ENCODE peak calls at places on chromosomes 13 and 19, in five cellular contexts. A is K562, R is A549, N is GM12878, K is SK-N-SH. I is an unnamed sample.

GRCh38 chr13:36814465-36814864 is 4.6 kb upstream of the RFXAP start:
- DNase-seq in N (no peak), A (no peak), R (no peak), K (no peak), I (no peak)

GRCh38 chr13:102881819-102882686 is 36.2 kb downstream of the ERCC5 start:
- DNase-seq in A (no peak), N (no peak), R (no peak), K (no peak), I (no peak)

GRCh38 chr13:36870050-36870692 is 49.9 kb downstream of the SMAD9 start:
- DNase-seq in N (no peak), A (no peak), K (no peak), R (no peak), I (no peak)

GRCh38 chr19:1647664-1648155 is 4.7 kb downstream of the TCF3 start:
- DNase-seq in N (no peak), A (no peak), R (no peak), K (no peak), I (no peak)

GRCh38 chr13:77359171-77359570 is 32.3 kb upstream of the MYCBP2 start:
- DNase-seq in K (no peak), R (no peak), N (no peak), A (no peak), I (peak; percentile 1)

GRCh38 chr13:76737526-76737925 is 148.7 kb downstream of the KCTD12 start:
- DNase-seq in K (no peak), N (no peak), A (no peak), R (no peak), I (no peak)

GRCh38 chr19:49157445-49158224 is at the start of gene TRPM4:
- DNase-seq in N (no peak), K (peak; percentile 92), A (peak; percentile 92), R (peak; percentile 84), I (peak; percentile 61)

GRCh38 chr13:103161476-103161875 is 95.3 kb upstream of the SLC10A2 start:
- DNase-seq in N (no peak), K (no peak), R (no peak), A (no peak), I (no peak)

GRCh38 chr13:98419786-98420559 is 156.9 kb downstream of the STK24 start:
- DNase-seq in K (no peak), A (no peak), N (no peak), R (no peak), I (no peak)

GRCh38 chr13:65642301-65642700 is 1587.8 kb downstream of the PCDH9 start:
- DNase-seq in N (no peak), R (no peak), A (no peak), K (no peak), I (no peak)

GRCh38 chr13:65638572-65639168 is 1591.5 kb downstream of the PCDH9 start:
- DNase-seq in R (peak; percentile 29), K (peak; percentile 0), N (no peak), A (peak; percentile 8), I (peak; percentile 63)
- TF ChIP-seq RCOR1 in R (no peak), K (no peak), N (no peak), A (no peak), I (no peak)

GRCh38 chr13:111346281-111346680 is 25.8 kb downstream of the TEX29 start:
- DNase-seq in N (no peak), K (no peak), A (no peak), R (no peak), I (no peak)

GRCh38 chr13:111343186-111343805 is 22.9 kb downstream of the TEX29 start:
- DNase-seq in N (no peak), K (no peak), R (no peak), A (no peak), I (no peak)

GRCh38 chr13:111347438-111347837 is 27.0 kb downstream of the TEX29 start:
- DNase-seq in A (no peak), R (no peak), K (no peak), N (no peak), I (no peak)

GRCh38 chr13:111344471-111345191 is 24.2 kb downstream of the TEX29 start:
- DNase-seq in K (no peak), N (no peak), A (peak; percentile 15), R (peak; percentile 6), I (peak; percentile 92)

DNA sequence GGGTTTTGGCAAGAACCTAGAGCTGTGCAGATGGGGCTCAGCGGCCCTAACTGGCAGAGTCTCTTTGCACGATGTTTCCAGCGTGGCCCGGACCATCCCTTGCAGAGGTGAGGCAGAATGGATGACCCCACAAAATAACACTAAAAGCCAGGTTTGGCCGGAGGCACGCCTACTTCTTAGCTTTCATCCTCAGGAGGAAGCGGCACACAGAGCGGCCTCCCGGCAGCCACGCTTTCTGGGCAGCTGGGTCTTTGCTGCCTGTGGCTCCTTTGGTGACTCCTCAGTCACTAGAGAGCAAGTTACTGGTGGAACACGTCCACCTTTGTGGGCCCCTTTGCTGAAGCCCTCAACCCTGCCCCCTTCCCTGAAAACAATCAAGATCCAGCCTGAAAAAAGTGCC is 25.2 kb downstream of the TEX29 start:
- DNase-seq in N (no peak), R (no peak), K (no peak), A (no peak), I (no peak)
- TF ChIP-seq RFX5 in N (no peak), R (no peak), K (no peak), A (no peak), I (no peak)

GRCh38 chr13:43119206-43119605 is 95.8 kb downstream of the DNAJC15 start:
- DNase-seq in K (no peak), R (no peak), N (no peak), A (no peak), I (no peak)

GRCh38 chr13:43126420-43126819 is 103.0 kb downstream of the DNAJC15 start:
- DNase-seq in K (no peak), R (no peak), N (no peak), A (no peak), I (no peak)

GRCh38 chr13:43124495-43124894 is 101.1 kb downstream of the DNAJC15 start:
- DNase-seq in K (no peak), R (no peak), N (no peak), A (no peak), I (no peak)

GRCh38 chr13:43123856-43124255 is 100.5 kb downstream of the DNAJC15 start:
- DNase-seq in R (no peak), A (no peak), K (no peak), N (no peak), I (no peak)

GRCh38 chr13:43122706-43123268 is 99.4 kb downstream of the DNAJC15 start:
- DNase-seq in A (no peak), N (no peak), K (peak; percentile 49), R (no peak), I (no peak)
- H3K27ac ChIP-seq in A (no peak overlapping the region), N (no peak overlapping the region), K (no peak overlapping the region), R (no peak overlapping the region), I (no peak overlapping the region)

GRCh38 chr13:25218011-25218410 is 45.9 kb upstream of the AMER2 start:
- DNase-seq in N (no peak), A (no peak), R (no peak), K (no peak), I (no peak)

GRCh38 chr13:25214371-25215252 is 42.5 kb upstream of the AMER2 start:
- DNase-seq in N (no peak), R (peak; percentile 2), K (no peak), A (no peak), I (peak; percentile 21)

GRCh38 chr13:25213716-25214115 is 41.6 kb upstream of the AMER2 start:
- DNase-seq in K (no peak), R (no peak), A (no peak), N (no peak), I (no peak)

GRCh38 chr13:25217023-25217909 is 45.2 kb upstream of the AMER2 start:
- DNase-seq in K (no peak), R (peak; percentile 12), N (no peak), A (no peak), I (peak; percentile 70)

GRCh38 chr13:25215253-25215575 is 43.1 kb upstream of the AMER2 start:
- DNase-seq in A (no peak), R (no peak), K (no peak), N (no peak), I (no peak)
- TF ChIP-seq RCOR1 in A (no peak), R (no peak), K (no peak), N (no peak), I (no peak)

DNA sequence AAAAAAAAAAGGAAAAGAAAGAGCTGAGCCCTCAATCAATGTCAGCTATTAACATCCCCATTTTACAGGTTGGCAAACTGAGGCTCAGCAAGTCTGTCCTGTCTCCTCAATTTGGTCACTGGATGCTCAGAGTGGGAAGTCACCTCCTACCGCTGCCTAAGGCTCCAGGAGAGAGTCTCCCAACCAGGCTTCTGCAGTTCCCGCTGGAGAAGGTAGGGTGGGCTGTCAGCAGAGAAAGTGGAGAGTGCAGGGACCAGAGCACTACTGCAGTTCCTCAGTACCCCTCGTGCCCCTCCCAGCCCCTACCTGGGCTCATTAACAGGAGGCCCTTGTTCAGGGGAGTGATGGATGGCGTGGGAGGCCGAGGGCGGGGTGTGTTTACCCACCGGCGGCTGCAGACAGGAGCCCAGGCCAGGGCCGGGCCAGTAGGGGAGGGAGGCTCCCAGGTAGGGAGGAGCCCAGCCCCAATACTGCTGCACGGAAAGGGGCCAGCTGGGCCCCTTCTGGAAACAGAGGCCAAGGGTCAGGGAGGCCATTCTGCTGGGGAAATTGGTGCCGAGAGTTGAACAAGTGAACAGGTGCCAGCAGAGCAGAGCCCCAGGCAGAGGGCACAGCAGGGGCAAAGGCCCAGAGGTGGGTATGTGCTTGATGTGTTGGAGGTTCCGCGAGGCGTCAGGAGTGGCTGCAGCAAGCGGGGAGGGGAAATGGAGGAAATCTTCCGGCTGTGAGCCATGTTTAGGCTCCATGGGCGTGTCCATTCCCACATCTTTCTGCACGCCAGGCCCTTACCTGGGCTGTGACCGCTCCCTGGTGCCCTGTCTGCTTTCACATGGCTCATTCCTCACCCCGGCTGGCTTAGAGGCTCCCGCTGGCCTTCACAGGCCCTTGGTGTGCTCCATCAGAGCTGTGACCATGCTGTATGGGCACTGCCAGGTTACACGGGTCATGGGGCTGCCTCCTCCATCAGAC is 7.6 kb upstream of the COMP start:
- DNase-seq in R (no peak), N (no peak), K (no peak), A (peak; percentile 43), I (no peak)
- TF ChIP-seq RFX5 in R (no peak), N (no peak), K (no peak), A (no peak), I (no peak)

GRCh38 chr13:112256716-112257497 is 119.2 kb upstream of the SPACA7 start:
- DNase-seq in R (no peak), A (no peak), K (no peak), N (no peak), I (no peak)

GRCh38 chr13:112254900-112255299 is 121.3 kb upstream of the SPACA7 start:
- DNase-seq in R (no peak), A (no peak), N (no peak), K (no peak), I (no peak)

GRCh38 chr13:112253631-112254030 is 122.5 kb upstream of the SPACA7 start:
- DNase-seq in A (no peak), N (no peak), K (no peak), R (no peak), I (no peak)

GRCh38 chr13:112254061-112254818 is 121.9 kb upstream of the SPACA7 start:
- DNase-seq in A (no peak), R (no peak), N (no peak), K (no peak), I (no peak)

DNA sequence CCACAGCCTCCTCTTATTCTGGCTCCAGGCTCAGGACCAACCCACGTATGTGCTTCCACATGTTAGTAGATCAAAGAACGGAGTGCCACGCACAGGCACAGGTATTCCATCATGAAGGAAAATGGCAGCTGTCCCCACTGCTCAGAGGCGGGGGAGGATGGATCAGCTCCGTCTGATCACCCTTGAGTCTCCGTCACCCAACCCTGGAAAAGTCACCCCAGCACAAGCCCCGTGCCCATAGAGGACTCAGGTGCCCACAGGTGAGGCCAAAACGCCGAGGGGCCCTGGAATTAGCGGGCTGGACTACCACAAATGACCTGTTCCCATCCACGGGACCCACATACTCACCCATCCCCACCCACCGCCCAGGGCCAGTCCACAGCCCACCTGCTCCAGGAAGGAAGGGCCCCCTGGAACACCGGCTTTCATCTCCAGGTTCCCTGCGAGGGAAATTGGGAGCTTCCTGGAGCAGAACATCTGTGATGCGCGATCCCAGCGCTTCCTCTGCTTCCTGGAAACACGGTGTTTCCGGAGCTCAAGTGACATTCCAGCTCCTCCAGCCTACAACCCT is 120.5 kb upstream of the SPACA7 start:
- DNase-seq in R (no peak), N (no peak), A (no peak), K (no peak), I (no peak)
- H3K27ac ChIP-seq in R (no peak overlapping the region), N (no peak overlapping the region), A (no peak overlapping the region), K (no peak overlapping the region), I (no peak overlapping the region)

I was measured in IMR-90.